ENCODE peak calls at places on chromosome 19, in six cellular contexts. One of them, this sample, is unnamed.

GRCh38 chr19:4694211-4694987 is 24.3 kb upstream of the MYDGF start:
- DNase-seq in activated CD8-positive, alpha-beta memory T cell treated with anti-CD3 and anti-CD28 coated beads for 24 hours: no peak
- DNase-seq in LoVo: no peak
- DNase-seq in natural killer cell treated with Interleukin-12 subunit alpha and Interleukin-12 subunit beta and Interleukin-15 and Interleukin-18, amount 100 ng/mL, for 72 hours: no peak
- DNase-seq in T-helper 2 cell: no peak
- DNase-seq in NCI-H1105 treated with DMSO at 0.1 percent for 48 hours: no peak
- DNase-seq in this sample: peak; percentile 71

GRCh38 chr19:42111384-42111783 is 20.9 kb downstream of the POU2F2 start:
- DNase-seq in activated CD8-positive, alpha-beta memory T cell treated with anti-CD3 and anti-CD28 coated beads for 24 hours: no peak
- DNase-seq in LoVo: no peak
- DNase-seq in natural killer cell treated with Interleukin-12 subunit alpha and Interleukin-12 subunit beta and Interleukin-15 and Interleukin-18, amount 100 ng/mL, for 72 hours: no peak
- DNase-seq in T-helper 2 cell: no peak
- DNase-seq in NCI-H1105 treated with DMSO at 0.1 percent for 48 hours: no peak
- DNase-seq in this sample: no peak

GRCh38 chr19:10424011-10424637 is 3.8 kb downstream of the PDE4A start:
- DNase-seq in activated CD8-positive, alpha-beta memory T cell treated with anti-CD3 and anti-CD28 coated beads for 24 hours: peak; percentile 87
- DNase-seq in LoVo: peak; percentile 83
- DNase-seq in natural killer cell treated with Interleukin-12 subunit alpha and Interleukin-12 subunit beta and Interleukin-15 and Interleukin-18, amount 100 ng/mL, for 72 hours: no peak
- DNase-seq in T-helper 2 cell: peak; percentile 71
- DNase-seq in NCI-H1105 treated with DMSO at 0.1 percent for 48 hours: peak; percentile 62
- DNase-seq in this sample: peak; percentile 90

GRCh38 chr19:17942582-17943283 is 9.9 kb downstream of the CCDC124 start:
- DNase-seq in activated CD8-positive, alpha-beta memory T cell treated with anti-CD3 and anti-CD28 coated beads for 24 hours: no peak
- DNase-seq in LoVo: no peak
- DNase-seq in natural killer cell treated with Interleukin-12 subunit alpha and Interleukin-12 subunit beta and Interleukin-15 and Interleukin-18, amount 100 ng/mL, for 72 hours: no peak
- DNase-seq in T-helper 2 cell: no peak
- DNase-seq in NCI-H1105 treated with DMSO at 0.1 percent for 48 hours: no peak
- DNase-seq in this sample: no peak

GRCh38 chr19:46611791-46612190 is 10.7 kb downstream of the CALM3 start:
- DNase-seq in activated CD8-positive, alpha-beta memory T cell treated with anti-CD3 and anti-CD28 coated beads for 24 hours: no peak
- DNase-seq in LoVo: no peak
- DNase-seq in natural killer cell treated with Interleukin-12 subunit alpha and Interleukin-12 subunit beta and Interleukin-15 and Interleukin-18, amount 100 ng/mL, for 72 hours: no peak
- DNase-seq in T-helper 2 cell: no peak
- DNase-seq in NCI-H1105 treated with DMSO at 0.1 percent for 48 hours: no peak
- DNase-seq in this sample: peak; percentile 33

GRCh38 chr19:47523473-47523872 is 8.6 kb upstream of the NAPA start:
- DNase-seq in activated CD8-positive, alpha-beta memory T cell treated with anti-CD3 and anti-CD28 coated beads for 24 hours: no peak
- DNase-seq in LoVo: no peak
- DNase-seq in natural killer cell treated with Interleukin-12 subunit alpha and Interleukin-12 subunit beta and Interleukin-15 and Interleukin-18, amount 100 ng/mL, for 72 hours: no peak
- DNase-seq in T-helper 2 cell: no peak
- DNase-seq in NCI-H1105 treated with DMSO at 0.1 percent for 48 hours: peak; percentile 36
- DNase-seq in this sample: no peak

GRCh38 chr19:54458648-54459281 is 4.8 kb downstream of the LENG9 start:
- DNase-seq in activated CD8-positive, alpha-beta memory T cell treated with anti-CD3 and anti-CD28 coated beads for 24 hours: no peak
- DNase-seq in LoVo: no peak
- DNase-seq in natural killer cell treated with Interleukin-12 subunit alpha and Interleukin-12 subunit beta and Interleukin-15 and Interleukin-18, amount 100 ng/mL, for 72 hours: no peak
- DNase-seq in T-helper 2 cell: no peak
- DNase-seq in NCI-H1105 treated with DMSO at 0.1 percent for 48 hours: no peak
- DNase-seq in this sample: peak; percentile 54

GRCh38 chr19:4803736-4804695 is 12.5 kb downstream of the FEM1A start:
- DNase-seq in activated CD8-positive, alpha-beta memory T cell treated with anti-CD3 and anti-CD28 coated beads for 24 hours: peak; percentile 81
- DNase-seq in LoVo: peak; percentile 48
- DNase-seq in natural killer cell treated with Interleukin-12 subunit alpha and Interleukin-12 subunit beta and Interleukin-15 and Interleukin-18, amount 100 ng/mL, for 72 hours: peak; percentile 73
- DNase-seq in T-helper 2 cell: peak; percentile 46
- DNase-seq in NCI-H1105 treated with DMSO at 0.1 percent for 48 hours: peak; percentile 22
- DNase-seq in this sample: peak; percentile 75

GRCh38 chr19:12596485-12596884 is 14.1 kb downstream of the ZNF490 start:
- DNase-seq in activated CD8-positive, alpha-beta memory T cell treated with anti-CD3 and anti-CD28 coated beads for 24 hours: no peak
- DNase-seq in LoVo: no peak
- DNase-seq in natural killer cell treated with Interleukin-12 subunit alpha and Interleukin-12 subunit beta and Interleukin-15 and Interleukin-18, amount 100 ng/mL, for 72 hours: no peak
- DNase-seq in T-helper 2 cell: no peak
- DNase-seq in NCI-H1105 treated with DMSO at 0.1 percent for 48 hours: no peak
- DNase-seq in this sample: no peak

GRCh38 chr19:1825909-1826556 is 14.0 kb upstream of the ATP8B3 start:
- DNase-seq in activated CD8-positive, alpha-beta memory T cell treated with anti-CD3 and anti-CD28 coated beads for 24 hours: peak; percentile 90
- DNase-seq in LoVo: peak; percentile 45
- DNase-seq in natural killer cell treated with Interleukin-12 subunit alpha and Interleukin-12 subunit beta and Interleukin-15 and Interleukin-18, amount 100 ng/mL, for 72 hours: peak; percentile 71
- DNase-seq in T-helper 2 cell: peak; percentile 67
- DNase-seq in NCI-H1105 treated with DMSO at 0.1 percent for 48 hours: peak; percentile 64
- DNase-seq in this sample: peak; percentile 86

GRCh38 chr19:9431475-9431874 is 3.9 kb downstream of the ZNF266 start:
- DNase-seq in activated CD8-positive, alpha-beta memory T cell treated with anti-CD3 and anti-CD28 coated beads for 24 hours: no peak
- DNase-seq in LoVo: no peak
- DNase-seq in natural killer cell treated with Interleukin-12 subunit alpha and Interleukin-12 subunit beta and Interleukin-15 and Interleukin-18, amount 100 ng/mL, for 72 hours: peak; percentile 73
- DNase-seq in T-helper 2 cell: peak; percentile 34
- DNase-seq in NCI-H1105 treated with DMSO at 0.1 percent for 48 hours: no peak
- DNase-seq in this sample: no peak

GRCh38 chr19:575527-576506 is 3.4 kb downstream of the BSG start:
- DNase-seq in activated CD8-positive, alpha-beta memory T cell treated with anti-CD3 and anti-CD28 coated beads for 24 hours: no peak
- DNase-seq in LoVo: no peak
- DNase-seq in natural killer cell treated with Interleukin-12 subunit alpha and Interleukin-12 subunit beta and Interleukin-15 and Interleukin-18, amount 100 ng/mL, for 72 hours: no peak
- DNase-seq in T-helper 2 cell: no peak
- DNase-seq in NCI-H1105 treated with DMSO at 0.1 percent for 48 hours: no peak
- DNase-seq in this sample: peak; percentile 88